ENCODE peak calls at places on chromosome 16, in seven cellular contexts. One of them, this sample, is unnamed.

GRCh38 chr16:56424791-56425438 is 430 bp downstream of the AMFR start:
- DNase-seq in neural progenitor cell: no peak
- DNase-seq in activated B cell treated with CpG ODN at 0.5 μM for 24 hours: peak; percentile 54
- DNase-seq in A549: peak; percentile 21
- DNase-seq in WTC11: peak; percentile 48
- DNase-seq in lower leg skin: no peak
- DNase-seq in fibroblast of lung: peak; percentile 27
- DNase-seq in this sample: peak; percentile 60

GRCh38 chr16:87877942-87878507 is 8.7 kb upstream of the SLC7A5 start:
- DNase-seq in neural progenitor cell: no peak
- DNase-seq in activated B cell treated with CpG ODN at 0.5 μM for 24 hours: no peak
- DNase-seq in A549: no peak
- DNase-seq in WTC11: no peak
- DNase-seq in lower leg skin: no peak
- DNase-seq in fibroblast of lung: no peak
- DNase-seq in this sample: no peak

GRCh38 chr16:58467915-58468314 is 32.0 kb upstream of the NDRG4 start:
- DNase-seq in neural progenitor cell: no peak
- DNase-seq in activated B cell treated with CpG ODN at 0.5 μM for 24 hours: no peak
- DNase-seq in A549: no peak
- DNase-seq in WTC11: no peak
- DNase-seq in lower leg skin: no peak
- DNase-seq in fibroblast of lung: no peak
- DNase-seq in this sample: no peak

GRCh38 chr16:19765860-19766553 is 47.9 kb downstream of the IQCK start:
- DNase-seq in neural progenitor cell: no peak
- DNase-seq in activated B cell treated with CpG ODN at 0.5 μM for 24 hours: no peak
- DNase-seq in A549: no peak
- DNase-seq in WTC11: no peak
- DNase-seq in lower leg skin: peak; percentile 59
- DNase-seq in fibroblast of lung: no peak
- DNase-seq in this sample: no peak

GRCh38 chr16:51971184-51971583 is 575.8 kb downstream of the TOX3 start:
- DNase-seq in neural progenitor cell: peak; percentile 55
- DNase-seq in activated B cell treated with CpG ODN at 0.5 μM for 24 hours: no peak
- DNase-seq in A549: peak; percentile 13
- DNase-seq in WTC11: peak; percentile 46
- DNase-seq in lower leg skin: no peak
- DNase-seq in fibroblast of lung: no peak
- DNase-seq in this sample: peak; percentile 47

GRCh38 chr16:57284952-57285263 is 436 bp upstream of the PLLP start:
- DNase-seq in neural progenitor cell: no peak
- DNase-seq in activated B cell treated with CpG ODN at 0.5 μM for 24 hours: no peak
- DNase-seq in A549: no peak
- DNase-seq in WTC11: no peak
- DNase-seq in lower leg skin: no peak
- DNase-seq in fibroblast of lung: no peak
- DNase-seq in this sample: no peak

GRCh38 chr16:50548659-50549560 is 714 bp downstream of the NKD1 start:
- DNase-seq in neural progenitor cell: peak; percentile 10
- DNase-seq in activated B cell treated with CpG ODN at 0.5 μM for 24 hours: no peak
- DNase-seq in A549: peak; percentile 34
- DNase-seq in WTC11: peak; percentile 30
- DNase-seq in lower leg skin: no peak
- DNase-seq in fibroblast of lung: peak; percentile 3
- DNase-seq in this sample: peak; percentile 36

GRCh38 chr16:85370881-85371651 is 242.1 kb upstream of the GSE1 start:
- DNase-seq in neural progenitor cell: no peak
- DNase-seq in activated B cell treated with CpG ODN at 0.5 μM for 24 hours: no peak
- DNase-seq in A549: no peak
- DNase-seq in WTC11: no peak
- DNase-seq in lower leg skin: peak; percentile 59
- DNase-seq in fibroblast of lung: peak; percentile 42
- DNase-seq in this sample: no peak

GRCh38 chr16:4733747-4734062 is 366 bp downstream of the ANKS3 start:
- DNase-seq in neural progenitor cell: no peak
- DNase-seq in activated B cell treated with CpG ODN at 0.5 μM for 24 hours: no peak
- DNase-seq in A549: peak; percentile 40
- DNase-seq in WTC11: no peak
- DNase-seq in lower leg skin: no peak
- DNase-seq in fibroblast of lung: peak; percentile 6
- DNase-seq in this sample: peak; percentile 53

GRCh38 chr16:56613706-56614105 is 5.3 kb downstream of the MT2A start:
- DNase-seq in neural progenitor cell: no peak
- DNase-seq in activated B cell treated with CpG ODN at 0.5 μM for 24 hours: no peak
- DNase-seq in A549: no peak
- DNase-seq in WTC11: no peak
- DNase-seq in lower leg skin: no peak
- DNase-seq in fibroblast of lung: no peak
- DNase-seq in this sample: no peak

GRCh38 chr16:9372934-9373890 is 281.8 kb downstream of the HAPSTR1 start:
- DNase-seq in neural progenitor cell: peak; percentile 26
- DNase-seq in activated B cell treated with CpG ODN at 0.5 μM for 24 hours: no peak
- DNase-seq in A549: no peak
- DNase-seq in WTC11: no peak
- DNase-seq in lower leg skin: no peak
- DNase-seq in fibroblast of lung: no peak
- DNase-seq in this sample: no peak

GRCh38 chr16:77965346-77965745 is 57.0 kb upstream of the CLEC3A start:
- DNase-seq in neural progenitor cell: no peak
- DNase-seq in activated B cell treated with CpG ODN at 0.5 μM for 24 hours: no peak
- DNase-seq in A549: no peak
- DNase-seq in WTC11: no peak
- DNase-seq in lower leg skin: no peak
- DNase-seq in fibroblast of lung: no peak
- DNase-seq in this sample: no peak

GRCh38 chr16:66588981-66589713 is 9.9 kb downstream of the CMTM2 start:
- DNase-seq in neural progenitor cell: peak; percentile 50
- DNase-seq in activated B cell treated with CpG ODN at 0.5 μM for 24 hours: no peak
- DNase-seq in A549: peak; percentile 42
- DNase-seq in WTC11: peak; percentile 79
- DNase-seq in lower leg skin: no peak
- DNase-seq in fibroblast of lung: no peak
- DNase-seq in this sample: no peak

GRCh38 chr16:70568601-70569217 is 45.1 kb downstream of the SF3B3 start:
- DNase-seq in neural progenitor cell: no peak
- DNase-seq in activated B cell treated with CpG ODN at 0.5 μM for 24 hours: no peak
- DNase-seq in A549: no peak
- DNase-seq in WTC11: no peak
- DNase-seq in lower leg skin: no peak
- DNase-seq in fibroblast of lung: peak; percentile 79
- DNase-seq in this sample: no peak

GRCh38 chr16:58345574-58346354 is 46.5 kb upstream of the GINS3 start:
- DNase-seq in neural progenitor cell: no peak
- DNase-seq in activated B cell treated with CpG ODN at 0.5 μM for 24 hours: no peak
- DNase-seq in A549: no peak
- DNase-seq in WTC11: no peak
- DNase-seq in lower leg skin: no peak
- DNase-seq in fibroblast of lung: no peak
- DNase-seq in this sample: no peak

GRCh38 chr16:70250748-70251650 is 741 bp downstream of the EXOSC6 start:
- DNase-seq in neural progenitor cell: peak; percentile 76
- DNase-seq in activated B cell treated with CpG ODN at 0.5 μM for 24 hours: no peak
- DNase-seq in A549: peak; percentile 50
- DNase-seq in WTC11: peak; percentile 57
- DNase-seq in lower leg skin: no peak
- DNase-seq in fibroblast of lung: peak; percentile 62
- DNase-seq in this sample: peak; percentile 71

GRCh38 chr16:67101301-67101675 is 8.5 kb upstream of the PHAF1 start:
- DNase-seq in neural progenitor cell: no peak
- DNase-seq in activated B cell treated with CpG ODN at 0.5 μM for 24 hours: no peak
- DNase-seq in A549: no peak
- DNase-seq in WTC11: no peak
- DNase-seq in lower leg skin: no peak
- DNase-seq in fibroblast of lung: peak; percentile 78
- DNase-seq in this sample: no peak

GRCh38 chr16:3223913-3224515 is 10.9 kb downstream of the ZNF200 start:
- DNase-seq in neural progenitor cell: no peak
- DNase-seq in activated B cell treated with CpG ODN at 0.5 μM for 24 hours: no peak
- DNase-seq in A549: no peak
- DNase-seq in WTC11: no peak
- DNase-seq in lower leg skin: no peak
- DNase-seq in fibroblast of lung: peak; percentile 9
- DNase-seq in this sample: no peak

GRCh38 chr16:7150230-7150629 is 182.4 kb upstream of the RBFOX1 start:
- DNase-seq in neural progenitor cell: no peak
- DNase-seq in activated B cell treated with CpG ODN at 0.5 μM for 24 hours: no peak
- DNase-seq in A549: no peak
- DNase-seq in WTC11: no peak
- DNase-seq in lower leg skin: no peak
- DNase-seq in fibroblast of lung: no peak
- DNase-seq in this sample: no peak

GRCh38 chr16:67277294-67277998 is 1.9 kb upstream of the PLEKHG4 start:
- DNase-seq in neural progenitor cell: no peak
- DNase-seq in activated B cell treated with CpG ODN at 0.5 μM for 24 hours: no peak
- DNase-seq in A549: peak; percentile 80
- DNase-seq in WTC11: no peak
- DNase-seq in lower leg skin: peak; percentile 38
- DNase-seq in fibroblast of lung: peak; percentile 100
- DNase-seq in this sample: no peak

GRCh38 chr16:75535211-75535843 is 581 bp downstream of the CHST5 start:
- DNase-seq in neural progenitor cell: no peak
- DNase-seq in activated B cell treated with CpG ODN at 0.5 μM for 24 hours: no peak
- DNase-seq in A549: no peak
- DNase-seq in WTC11: no peak
- DNase-seq in lower leg skin: no peak
- DNase-seq in fibroblast of lung: no peak
- DNase-seq in this sample: no peak

GRCh38 chr16:69845181-69845580 is 83.0 kb downstream of the WWP2 start:
- DNase-seq in neural progenitor cell: no peak
- DNase-seq in activated B cell treated with CpG ODN at 0.5 μM for 24 hours: no peak
- DNase-seq in A549: no peak
- DNase-seq in WTC11: no peak
- DNase-seq in lower leg skin: no peak
- DNase-seq in fibroblast of lung: no peak
- DNase-seq in this sample: no peak

GRCh38 chr16:54366943-54367342 is 80.4 kb upstream of the IRX3 start:
- DNase-seq in neural progenitor cell: no peak
- DNase-seq in activated B cell treated with CpG ODN at 0.5 μM for 24 hours: no peak
- DNase-seq in A549: no peak
- DNase-seq in WTC11: no peak
- DNase-seq in lower leg skin: no peak
- DNase-seq in fibroblast of lung: no peak
- DNase-seq in this sample: no peak

GRCh38 chr16:73069581-73070262 is 21.8 kb upstream of the ZFHX3 start:
- DNase-seq in neural progenitor cell: no peak
- DNase-seq in activated B cell treated with CpG ODN at 0.5 μM for 24 hours: no peak
- DNase-seq in A549: no peak
- DNase-seq in WTC11: no peak
- DNase-seq in lower leg skin: no peak
- DNase-seq in fibroblast of lung: no peak
- DNase-seq in this sample: no peak

GRCh38 chr16:73074399-73074798 is 26.5 kb upstream of the ZFHX3 start:
- DNase-seq in neural progenitor cell: no peak
- DNase-seq in activated B cell treated with CpG ODN at 0.5 μM for 24 hours: no peak
- DNase-seq in A549: no peak
- DNase-seq in WTC11: no peak
- DNase-seq in lower leg skin: no peak
- DNase-seq in fibroblast of lung: no peak
- DNase-seq in this sample: no peak

GRCh38 chr16:73067671-73068545 is 20.0 kb upstream of the ZFHX3 start:
- DNase-seq in neural progenitor cell: no peak
- DNase-seq in activated B cell treated with CpG ODN at 0.5 μM for 24 hours: no peak
- DNase-seq in A549: no peak
- DNase-seq in WTC11: no peak
- DNase-seq in lower leg skin: no peak
- DNase-seq in fibroblast of lung: no peak
- DNase-seq in this sample: no peak

GRCh38 chr16:73068546-73069401 is 20.8 kb upstream of the ZFHX3 start:
- DNase-seq in neural progenitor cell: peak; percentile 9
- DNase-seq in activated B cell treated with CpG ODN at 0.5 μM for 24 hours: no peak
- DNase-seq in A549: no peak
- DNase-seq in WTC11: no peak
- DNase-seq in lower leg skin: no peak
- DNase-seq in fibroblast of lung: peak; percentile 98
- DNase-seq in this sample: no peak

GRCh38 chr16:73071131-73071940 is 23.4 kb upstream of the ZFHX3 start:
- DNase-seq in neural progenitor cell: peak; percentile 73
- DNase-seq in activated B cell treated with CpG ODN at 0.5 μM for 24 hours: no peak
- DNase-seq in A549: no peak
- DNase-seq in WTC11: peak; percentile 71
- DNase-seq in lower leg skin: no peak
- DNase-seq in fibroblast of lung: peak; percentile 69
- DNase-seq in this sample: peak; percentile 72
- TF ChIP-seq CTCF in neural progenitor cell: no peak
- TF ChIP-seq CTCF in activated B cell treated with CpG ODN at 0.5 μM for 24 hours: no peak
- TF ChIP-seq CTCF in A549: no peak
- TF ChIP-seq CTCF in WTC11: no peak
- TF ChIP-seq CTCF in lower leg skin: no peak
- TF ChIP-seq CTCF in fibroblast of lung: no peak
- TF ChIP-seq CTCF in this sample: no peak

GRCh38 chr16:10988164-10988803 is 43.9 kb downstream of the CLEC16A start:
- DNase-seq in neural progenitor cell: peak; percentile 35
- DNase-seq in activated B cell treated with CpG ODN at 0.5 μM for 24 hours: no peak
- DNase-seq in A549: peak; percentile 28
- DNase-seq in WTC11: peak; percentile 54
- DNase-seq in lower leg skin: no peak
- DNase-seq in fibroblast of lung: no peak
- DNase-seq in this sample: no peak
- TF ChIP-seq CTCF in neural progenitor cell: peak; percentile 53
- TF ChIP-seq CTCF in activated B cell treated with CpG ODN at 0.5 μM for 24 hours: no peak
- TF ChIP-seq CTCF in A549: no peak
- TF ChIP-seq CTCF in WTC11: peak; percentile 36
- TF ChIP-seq CTCF in lower leg skin: no peak
- TF ChIP-seq CTCF in fibroblast of lung: peak; percentile 46
- TF ChIP-seq CTCF in this sample: no peak

GRCh38 chr16:82177555-82177954 is 7.5 kb upstream of the MPHOSPH6 start:
- DNase-seq in neural progenitor cell: no peak
- DNase-seq in activated B cell treated with CpG ODN at 0.5 μM for 24 hours: no peak
- DNase-seq in A549: no peak
- DNase-seq in WTC11: no peak
- DNase-seq in lower leg skin: no peak
- DNase-seq in fibroblast of lung: no peak
- DNase-seq in this sample: no peak
- TF ChIP-seq CTCF in neural progenitor cell: no peak
- TF ChIP-seq CTCF in activated B cell treated with CpG ODN at 0.5 μM for 24 hours: no peak
- TF ChIP-seq CTCF in A549: no peak
- TF ChIP-seq CTCF in WTC11: no peak
- TF ChIP-seq CTCF in lower leg skin: no peak
- TF ChIP-seq CTCF in fibroblast of lung: no peak
- TF ChIP-seq CTCF in this sample: no peak

GRCh38 chr16:11734653-11735043 is 8.0 kb downstream of the TXNDC11 start:
- DNase-seq in neural progenitor cell: no peak
- DNase-seq in activated B cell treated with CpG ODN at 0.5 μM for 24 hours: no peak
- DNase-seq in A549: no peak
- DNase-seq in WTC11: no peak
- DNase-seq in lower leg skin: no peak
- DNase-seq in fibroblast of lung: no peak
- DNase-seq in this sample: no peak
- TF ChIP-seq CTCF in neural progenitor cell: no peak
- TF ChIP-seq CTCF in activated B cell treated with CpG ODN at 0.5 μM for 24 hours: no peak
- TF ChIP-seq CTCF in A549: no peak
- TF ChIP-seq CTCF in WTC11: no peak
- TF ChIP-seq CTCF in lower leg skin: no peak
- TF ChIP-seq CTCF in fibroblast of lung: no peak
- TF ChIP-seq CTCF in this sample: no peak

This sample was measured in glutamatergic neuron.